ENCODE peak calls at places on chromosomes 3 and 15, in seven cellular contexts. J, D, Q, E, Z, X and T are unnamed samples.

GRCh38 chr3:184678317-184679055 is 33.4 kb downstream of the MAGEF1 start:
- DNase-seq in E (no peak), X (no peak), Q (no peak), J (no peak), D (no peak), Z (no peak), T (no peak)

GRCh38 chr3:45441570-45442313 is 53.4 kb downstream of the LARS2 start:
- DNase-seq in X (no peak), J (no peak), D (peak), Z (no peak), Q (no peak), E (no peak), T (no peak)

GRCh38 chr3:39166932-39167532 is 13.6 kb upstream of the CSRNP1 start:
- DNase-seq in X (peak), J (peak), E (no peak), D (peak), Z (no peak), Q (no peak), T (no peak)

GRCh38 chr3:40741729-40742128 is 217.0 kb downstream of the ZNF621 start:
- DNase-seq in D (peak), Z (peak), E (no peak), Q (no peak), J (peak), X (no peak), T (no peak)

GRCh38 chr15:45179221-45179985 is 8.4 kb downstream of the SHF start:
- DNase-seq in X (no peak), E (peak), Z (peak), D (no peak), Q (peak), J (peak), T (peak)

GRCh38 chr3:46934508-46935167 is 41.9 kb downstream of the CCDC12 start:
- DNase-seq in D (no peak), Q (no peak), X (peak), J (peak), Z (peak), E (no peak), T (no peak)

GRCh38 chr3:29949131-29949530 is 657.3 kb upstream of the TGFBR2 start:
- DNase-seq in Z (no peak), D (peak), E (no peak), Q (no peak), X (no peak), J (peak), T (no peak)

GRCh38 chr15:40441736-40442531 is 1.2 kb downstream of the BAHD1 start:
- DNase-seq in D (no peak), Q (no peak), J (no peak), E (peak), X (no peak), Z (no peak), T (no peak)

GRCh38 chr3:150248116-150248864 is 159.8 kb upstream of the TSC22D2 start:
- DNase-seq in Q (no peak), X (peak), Z (no peak), J (peak), D (peak), E (no peak), T (peak)

GRCh38 chr15:93973287-93973686 is 258.1 kb upstream of the MCTP2 start:
- DNase-seq in Q (no peak), Z (no peak), D (no peak), J (no peak), E (peak), X (no peak), T (no peak)

GRCh38 chr15:60237411-60237810 is 160.4 kb downstream of the ANXA2 start:
- DNase-seq in X (no peak), Z (no peak), J (no peak), D (peak), Q (no peak), E (no peak), T (no peak)

GRCh38 chr3:13213911-13214846 is 140.9 kb upstream of the IQSEC1 start:
- DNase-seq in D (no peak), Z (no peak), J (no peak), Q (no peak), E (no peak), X (no peak), T (no peak)

GRCh38 chr3:58334013-58334321 is 1.3 kb downstream of the PXK start:
- DNase-seq in Z (no peak), Q (no peak), X (no peak), D (no peak), E (no peak), J (no peak), T (no peak)

GRCh38 chr3:197137741-197138140 is 108.1 kb upstream of the MELTF start:
- DNase-seq in Q (no peak), D (no peak), E (no peak), X (no peak), Z (no peak), J (peak), T (no peak)

GRCh38 chr3:89180334-89180733 is 72.9 kb downstream of the EPHA3 start:
- DNase-seq in J (peak), D (peak), X (no peak), E (no peak), Z (no peak), Q (no peak), T (no peak)

GRCh38 chr3:140771030-140771677 is 93.3 kb downstream of the TRIM42 start:
- DNase-seq in Q (no peak), X (no peak), J (no peak), E (no peak), Z (no peak), D (no peak), T (no peak)

GRCh38 chr3:19898725-19899124 is 35.3 kb downstream of the EFHB start:
- DNase-seq in E (no peak), J (peak), Z (no peak), X (peak), D (peak), Q (no peak), T (no peak)

GRCh38 chr15:31468911-31469800 is 142.5 kb downstream of the KLF13 start:
- DNase-seq in X (no peak), Z (no peak), J (no peak), Q (no peak), D (no peak), E (no peak), T (no peak)

GRCh38 chr3:105513042-105513441 is 146.3 kb downstream of the ALCAM start:
- DNase-seq in X (peak), Z (no peak), J (peak), Q (no peak), D (peak), E (no peak), T (no peak)

GRCh38 chr15:54687628-54688027 is 509.1 kb downstream of the RSL24D1 start:
- DNase-seq in D (no peak), X (no peak), Z (no peak), E (no peak), Q (no peak), J (no peak), T (peak)

GRCh38 chr3:3998140-3998977 is 199.1 kb downstream of the LRRN1 start:
- DNase-seq in D (peak), J (peak), Z (peak), Q (peak), X (no peak), E (no peak), T (peak)